ENCODE peak calls at places on chromosome 9, in eight cellular contexts. U is tibial artery, R is Peyer's patch, T is GM20000, P is nephron progenitor cell, L is foreskin fibroblast, W is astrocyte, A is coronary artery. I is an unnamed sample.

GRCh38 chr9:135865531-135865930 is 41.8 kb downstream of the CAMSAP1 start:
- DNase-seq in U (no peak), R (no peak), T (no peak), P (no peak), L (peak; percentile 45), W (peak; percentile 55), A (no peak), I (no peak)

GRCh38 chr9:92278117-92278516 is 15.4 kb downstream of the IARS1 start:
- DNase-seq in U (no peak), R (no peak), T (no peak), P (no peak), L (peak; percentile 79), W (peak; percentile 56), A (no peak), I (peak; percentile 81)

GRCh38 chr9:7935666-7936065 is 136.1 kb upstream of the DMAC1 start:
- DNase-seq in U (no peak), R (no peak), T (peak; percentile 6), P (no peak), L (no peak), W (peak; percentile 32), A (no peak), I (no peak)

GRCh38 chr9:100472268-100472667 is 681 bp upstream of the TMEFF1 start:
- DNase-seq in U (no peak), R (no peak), T (no peak), P (no peak), L (no peak), W (no peak), A (no peak), I (no peak)

GRCh38 chr9:111842313-111842712 is 47.6 kb upstream of the SHOC1 start:
- DNase-seq in U (no peak), R (no peak), T (no peak), P (no peak), L (no peak), W (no peak), A (no peak), I (peak; percentile 84)

GRCh38 chr9:129952337-129952736 is 90.7 kb downstream of the FNBP1 start:
- DNase-seq in U (no peak), R (no peak), T (no peak), P (no peak), L (no peak), W (no peak), A (no peak), I (no peak)

GRCh38 chr9:131140112-131140511 is 14.7 kb downstream of the NUP214 start:
- DNase-seq in U (no peak), R (no peak), T (no peak), P (no peak), L (no peak), W (no peak), A (no peak), I (no peak)

GRCh38 chr9:90816690-90817089 is 15.1 kb downstream of the SYK start:
- DNase-seq in U (no peak), R (no peak), T (no peak), P (no peak), L (no peak), W (no peak), A (no peak), I (no peak)

GRCh38 chr9:31272456-31273295 is 1111.8 kb upstream of the ACO1 start:
- DNase-seq in U (no peak), R (no peak), T (no peak), P (no peak), L (no peak), W (no peak), A (no peak), I (no peak)

GRCh38 chr9:33404782-33405362 is 2.5 kb upstream of the AQP7 start:
- DNase-seq in U (no peak), R (no peak), T (no peak), P (no peak), L (no peak), W (no peak), A (no peak), I (no peak)

GRCh38 chr9:33300546-33300945 is 10.2 kb downstream of the NFX1 start:
- DNase-seq in U (no peak), R (no peak), T (no peak), P (no peak), L (no peak), W (no peak), A (no peak), I (no peak)

GRCh38 chr9:89576404-89576824 is 28.4 kb upstream of the GADD45G start:
- DNase-seq in U (no peak), R (no peak), T (peak; percentile 35), P (no peak), L (peak; percentile 6), W (no peak), A (no peak), I (peak; percentile 29)

GRCh38 chr9:110767559-110768063 is 99.0 kb downstream of the MUSK start:
- DNase-seq in U (peak; percentile 78), R (no peak), T (no peak), P (no peak), L (peak; percentile 44), W (peak; percentile 83), A (no peak), I (peak; percentile 69)

GRCh38 chr9:89179535-89179919 is 909 bp upstream of the SHC3 start:
- DNase-seq in U (no peak), R (no peak), T (no peak), P (peak; percentile 11), L (no peak), W (peak; percentile 60), A (no peak), I (peak; percentile 56)

GRCh38 chr9:100111235-100111634 is 12.2 kb downstream of the INVS start:
- DNase-seq in U (peak; percentile 92), R (peak; percentile 33), T (no peak), P (no peak), L (peak; percentile 98), W (peak; percentile 98), A (peak; percentile 84), I (peak; percentile 98)

GRCh38 chr9:125238127-125238914 is 2.8 kb downstream of the HSPA5 start:
- DNase-seq in U (no peak), R (no peak), T (no peak), P (no peak), L (no peak), W (no peak), A (no peak), I (no peak)

GRCh38 chr9:126125577-126125976 is 201.1 kb upstream of the MVB12B start:
- DNase-seq in U (no peak), R (no peak), T (no peak), P (no peak), L (no peak), W (no peak), A (peak; percentile 38), I (peak; percentile 16)

GRCh38 chr9:73179594-73179993 is 27.9 kb downstream of the ANXA1 start:
- DNase-seq in U (no peak), R (no peak), T (no peak), P (no peak), L (peak; percentile 42), W (peak; percentile 78), A (no peak), I (no peak)

GRCh38 chr9:69204869-69205268 is 30.8 kb downstream of the TJP2 start:
- DNase-seq in U (peak; percentile 64), R (no peak), T (no peak), P (no peak), L (peak; percentile 54), W (peak; percentile 74), A (no peak), I (peak; percentile 77)

GRCh38 chr9:128552744-128553221 is 396 bp downstream of the SPTAN1 start:
- DNase-seq in U (peak; percentile 48), R (peak; percentile 48), T (no peak), P (peak; percentile 85), L (no peak), W (no peak), A (no peak), I (peak; percentile 20)

GRCh38 chr9:137784641-137785513 is 92.7 kb upstream of the CACNA1B start:
- DNase-seq in U (no peak), R (no peak), T (no peak), P (no peak), L (no peak), W (no peak), A (no peak), I (no peak)

GRCh38 chr9:91914404-91914803 is 35.6 kb downstream of the ROR2 start:
- DNase-seq in U (no peak), R (no peak), T (no peak), P (no peak), L (no peak), W (no peak), A (no peak), I (no peak)

GRCh38 chr9:136342191-136343120 is 15.1 kb downstream of the GPSM1 start:
- DNase-seq in U (peak; percentile 62), R (peak; percentile 58), T (peak; percentile 87), P (peak; percentile 96), L (peak; percentile 62), W (peak; percentile 48), A (no peak), I (peak; percentile 43)

GRCh38 chr9:116842658-116843057 is 155.6 kb downstream of the TRIM32 start:
- DNase-seq in U (no peak), R (no peak), T (no peak), P (no peak), L (no peak), W (no peak), A (no peak), I (no peak)
- TF ChIP-seq CTCF in U (no peak), R (no peak), T (no peak), P (no peak), L (no peak), W (no peak), A (no peak), I (no peak)

GRCh38 chr9:97468658-97469448 is 32.6 kb upstream of the TMOD1 start:
- DNase-seq in U (peak; percentile 91), R (peak; percentile 24), T (peak; percentile 76), P (peak; percentile 71), L (peak; percentile 56), W (peak; percentile 38), A (peak; percentile 92), I (peak; percentile 69)

GRCh38 chr9:97475079-97475478 is 26.4 kb upstream of the TMOD1 start:
- DNase-seq in U (no peak), R (no peak), T (no peak), P (no peak), L (peak; percentile 82), W (peak; percentile 3), A (no peak), I (peak; percentile 71)

GRCh38 chr9:97474373-97474925 is 27.0 kb upstream of the TMOD1 start:
- DNase-seq in U (no peak), R (no peak), T (no peak), P (no peak), L (peak; percentile 42), W (peak; percentile 6), A (no peak), I (no peak)

GRCh38 chr9:97473717-97474116 is 27.7 kb upstream of the TMOD1 start:
- DNase-seq in U (no peak), R (no peak), T (no peak), P (no peak), L (no peak), W (no peak), A (no peak), I (no peak)

GRCh38 chr9:97470076-97470475 is 31.4 kb upstream of the TMOD1 start:
- DNase-seq in U (no peak), R (no peak), T (peak; percentile 18), P (peak; percentile 8), L (no peak), W (no peak), A (no peak), I (no peak)
- TF ChIP-seq CTCF in U (peak; percentile 30), R (no peak), T (peak; percentile 29), P (peak; percentile 6), L (no peak), W (no peak), A (no peak), I (no peak)

GRCh38 chr9:4389003-4389402 is 89.1 kb upstream of the GLIS3 start:
- DNase-seq in U (no peak), R (no peak), T (no peak), P (no peak), L (no peak), W (no peak), A (no peak), I (no peak)
- TF ChIP-seq CTCF in U (no peak), R (no peak), T (no peak), P (no peak), L (no peak), W (no peak), A (no peak), I (no peak)

GRCh38 chr9:108776920-108777650 is 78.7 kb downstream of the ACTL7B start:
- DNase-seq in U (no peak), R (no peak), T (no peak), P (no peak), L (no peak), W (peak; percentile 85), A (no peak), I (peak; percentile 11)
- TF ChIP-seq CTCF in U (no peak), R (no peak), T (no peak), P (no peak), L (peak; percentile 17), W (peak; percentile 16), A (no peak), I (peak; percentile 34)